ENCODE peak calls at places on chromosomes 2 and 18, in nine cellular contexts. P is pancreas, I is ovary, G is mesothelial cell of epicardium, S is D341Med, E is NCI-H524, L is cardiac fibroblast, M is non-pigmented ciliary epithelial cell, D is GM13976. Y is an unnamed sample.

GRCh38 chr18:33264566-33264965 is 176.0 kb downstream of the CCDC178 start:
- DNase-seq in P (no peak), I (no peak), G (no peak), S (no peak), E (no peak), L (no peak), M (no peak), D (no peak), Y (no peak)

GRCh38 chr2:72793798-72794447 is 31.9 kb downstream of the EXOC6B start:
- DNase-seq in P (no peak), I (no peak), G (no peak), S (no peak), E (no peak), L (peak), M (no peak), D (no peak), Y (no peak)

GRCh38 chr2:85246348-85246747 is 81.4 kb downstream of the TGOLN2 start:
- DNase-seq in P (no peak), I (no peak), G (no peak), S (peak), E (peak), L (no peak), M (no peak), D (no peak), Y (no peak)

GRCh38 chr2:28347193-28347592 is 45.5 kb upstream of the FOSL2 start:
- DNase-seq in P (no peak), I (peak), G (no peak), S (no peak), E (peak), L (no peak), M (no peak), D (no peak), Y (no peak)

GRCh38 chr2:19543271-19544019 is 185.0 kb upstream of the OSR1 start:
- DNase-seq in P (no peak), I (no peak), G (no peak), S (no peak), E (no peak), L (peak), M (no peak), D (no peak), Y (no peak)

GRCh38 chr2:197442865-197443264 is 8.0 kb upstream of the SF3B1 start:
- DNase-seq in P (no peak), I (no peak), G (no peak), S (no peak), E (no peak), L (no peak), M (no peak), D (no peak), Y (no peak)

GRCh38 chr2:10619643-10620042 is 70.1 kb downstream of the NOL10 start:
- DNase-seq in P (no peak), I (no peak), G (no peak), S (no peak), E (no peak), L (no peak), M (peak), D (no peak), Y (no peak)

GRCh38 chr2:12514631-12515437 is 201.9 kb upstream of the TRIB2 start:
- DNase-seq in P (no peak), I (no peak), G (no peak), S (no peak), E (no peak), L (no peak), M (no peak), D (no peak), Y (no peak)

GRCh38 chr2:8534729-8535397 is 147.0 kb upstream of the ID2 start:
- DNase-seq in P (no peak), I (peak), G (no peak), S (no peak), E (no peak), L (peak), M (no peak), D (no peak), Y (no peak)

GRCh38 chr18:49890041-49890440 is 76.7 kb upstream of the ACAA2 start:
- DNase-seq in P (no peak), I (no peak), G (no peak), S (no peak), E (no peak), L (no peak), M (no peak), D (no peak), Y (no peak)

GRCh38 chr2:7902251-7902765 is 779.5 kb upstream of the ID2 start:
- DNase-seq in P (no peak), I (no peak), G (no peak), S (no peak), E (no peak), L (no peak), M (no peak), D (no peak), Y (no peak)

GRCh38 chr2:101064868-101065549 is 62.9 kb downstream of the RPL31 start:
- DNase-seq in P (no peak), I (no peak), G (no peak), S (no peak), E (no peak), L (peak), M (no peak), D (no peak), Y (no peak)

GRCh38 chr2:172489682-172490081 is 62.3 kb downstream of the ITGA6 start:
- DNase-seq in P (no peak), I (no peak), G (no peak), S (no peak), E (no peak), L (no peak), M (no peak), D (no peak), Y (no peak)

GRCh38 chr18:52341617-52342381 is 1.8 kb downstream of the DCC start:
- DNase-seq in P (no peak), I (no peak), G (no peak), S (peak), E (peak), L (peak), M (no peak), D (no peak), Y (no peak)

GRCh38 chr18:12293831-12294230 is 14.2 kb upstream of the TUBB6 start:
- DNase-seq in P (no peak), I (no peak), G (no peak), S (no peak), E (no peak), L (no peak), M (no peak), D (no peak), Y (no peak)

GRCh38 chr18:4224031-4224704 is 230.9 kb downstream of the DLGAP1 start:
- DNase-seq in P (peak), I (no peak), G (no peak), S (no peak), E (no peak), L (no peak), M (no peak), D (no peak), Y (no peak)

GRCh38 chr2:157903051-157903625 is 27.0 kb upstream of the ACVR1 start:
- DNase-seq in P (no peak), I (no peak), G (no peak), S (no peak), E (no peak), L (peak), M (no peak), D (no peak), Y (no peak)

GRCh38 chr2:121721926-121722325 is 14.7 kb downstream of the NIFK start:
- DNase-seq in P (no peak), I (no peak), G (no peak), S (no peak), E (no peak), L (peak), M (peak), D (no peak), Y (no peak)

GRCh38 chr2:102018823-102019445 is 27.2 kb downstream of the IL1R2 start:
- DNase-seq in P (no peak), I (no peak), G (no peak), S (no peak), E (no peak), L (peak), M (no peak), D (no peak), Y (no peak)

GRCh38 chr2:38598991-38599295 is 3.8 kb downstream of the HNRNPLL start:
- DNase-seq in P (no peak), I (no peak), G (no peak), S (no peak), E (no peak), L (peak), M (no peak), D (no peak), Y (no peak)

GRCh38 chr18:73752965-73753364 is 394.7 kb downstream of the FBXO15 start:
- DNase-seq in P (no peak), I (no peak), G (no peak), S (no peak), E (no peak), L (peak), M (no peak), D (no peak), Y (no peak)

GRCh38 chr18:74775239-74775638 is 177.6 kb downstream of the ZNF407 start:
- DNase-seq in P (no peak), I (no peak), G (no peak), S (no peak), E (no peak), L (peak), M (peak), D (no peak), Y (no peak)

GRCh38 chr2:38192046-38192445 is 116.1 kb upstream of the CYP1B1 start:
- DNase-seq in P (no peak), I (no peak), G (no peak), S (no peak), E (peak), L (no peak), M (no peak), D (no peak), Y (no peak)

GRCh38 chr2:186592137-186592875 is 2.5 kb downstream of the ITGAV start:
- DNase-seq in P (no peak), I (no peak), G (no peak), S (no peak), E (no peak), L (no peak), M (no peak), D (no peak), Y (no peak)

GRCh38 chr2:19051238-19051831 is 307.1 kb downstream of the OSR1 start:
- DNase-seq in P (no peak), I (no peak), G (no peak), S (no peak), E (no peak), L (peak), M (no peak), D (no peak), Y (no peak)

GRCh38 chr2:212646698-212647097 is 108.1 kb upstream of the ERBB4 start:
- DNase-seq in P (no peak), I (no peak), G (no peak), S (no peak), E (no peak), L (peak), M (peak), D (no peak), Y (no peak)

GRCh38 chr2:237315170-237315880 is 98.6 kb downstream of the COL6A3 start:
- DNase-seq in P (peak), I (peak), G (peak), S (no peak), E (peak), L (peak), M (peak), D (no peak), Y (no peak)

GRCh38 chr2:200703132-200703925 is 108.4 kb upstream of the BZW1 start:
- DNase-seq in P (no peak), I (no peak), G (no peak), S (no peak), E (peak), L (peak), M (peak), D (peak), Y (peak)

GRCh38 chr2:98299506-98299905 is 46.8 kb upstream of the CNGA3 start:
- DNase-seq in P (no peak), I (no peak), G (no peak), S (no peak), E (no peak), L (no peak), M (no peak), D (no peak), Y (no peak)

GRCh38 chr2:192082121-192082520 is 112.6 kb downstream of the TMEFF2 start:
- DNase-seq in P (no peak), I (no peak), G (no peak), S (no peak), E (no peak), L (no peak), M (no peak), D (no peak), Y (no peak)

GRCh38 chr2:240876475-240877251 is 8.0 kb downstream of the AGXT start:
- DNase-seq in P (peak), I (peak), G (no peak), S (no peak), E (no peak), L (no peak), M (no peak), D (no peak), Y (no peak)

GRCh38 chr2:37641582-37642111 is 29.8 kb downstream of the CDC42EP3 start:
- DNase-seq in P (no peak), I (no peak), G (no peak), S (no peak), E (no peak), L (no peak), M (no peak), D (no peak), Y (no peak)

GRCh38 chr18:12811191-12811950 is 72.7 kb downstream of the PTPN2 start:
- DNase-seq in P (no peak), I (no peak), G (no peak), S (no peak), E (no peak), L (no peak), M (no peak), D (no peak), Y (no peak)

Y was measured in stimulated activated naive CD4-positive, alpha-beta T cell.